ENCODE peak calls at places on chromosomes 6 and 20, in four cellular contexts. C, H, R and X are unnamed samples.
A peak's percentile ranks its signal among the peaks of the same experiment; 100 is the strongest.

GRCh38 chr6:31690231-31691077 is 9.6 kb upstream of the LY6G5C start:
- DNase-seq in C (peak; percentile 91), H (no peak), R (no peak), X (no peak)

GRCh38 chr6:120852293-120852849 is 481.9 kb downstream of the TBC1D32 start:
- DNase-seq in C (no peak), H (no peak), R (no peak), X (no peak)

GRCh38 chr20:21511850-21512633 is 1.8 kb downstream of the NKX2-2 start:
- DNase-seq in C (no peak), H (no peak), R (peak; percentile 65), X (no peak)

GRCh38 chr6:160060920-160061447 is 60.6 kb upstream of the SLC22A1 start:
- DNase-seq in C (no peak), H (no peak), R (no peak), X (no peak)

GRCh38 chr6:149852180-149852579 is 12.0 kb downstream of the LRP11 start:
- DNase-seq in C (no peak), H (peak; percentile 67), R (no peak), X (no peak)

GRCh38 chr6:168867247-168868102 is 386.2 kb downstream of the THBS2 start:
- DNase-seq in C (no peak), H (no peak), R (no peak), X (no peak)

GRCh38 chr6:138593100-138593877 is 94.0 kb upstream of the NHSL1 start:
- DNase-seq in C (no peak), H (peak; percentile 53), R (peak; percentile 46), X (no peak)

GRCh38 chr20:3808141-3808479 is 12.0 kb downstream of the CDC25B start:
- DNase-seq in C (no peak), H (peak; percentile 84), R (no peak), X (no peak)

GRCh38 chr6:118618676-118619377 is 32.6 kb downstream of the CEP85L start:
- DNase-seq in C (peak; percentile 36), H (peak; percentile 50), R (peak; percentile 28), X (no peak)
- TF ChIP-seq CTCF in C (peak; percentile 80), H (peak; percentile 81), R (peak; percentile 90), X (peak; percentile 86)

GRCh38 chr6:6105472-6106036 is 98.8 kb upstream of the NRN1 start:
- DNase-seq in C (no peak), H (no peak), R (no peak), X (no peak)
- TF ChIP-seq CTCF in C (no peak), H (no peak), R (peak; percentile 37), X (no peak)

DNA sequence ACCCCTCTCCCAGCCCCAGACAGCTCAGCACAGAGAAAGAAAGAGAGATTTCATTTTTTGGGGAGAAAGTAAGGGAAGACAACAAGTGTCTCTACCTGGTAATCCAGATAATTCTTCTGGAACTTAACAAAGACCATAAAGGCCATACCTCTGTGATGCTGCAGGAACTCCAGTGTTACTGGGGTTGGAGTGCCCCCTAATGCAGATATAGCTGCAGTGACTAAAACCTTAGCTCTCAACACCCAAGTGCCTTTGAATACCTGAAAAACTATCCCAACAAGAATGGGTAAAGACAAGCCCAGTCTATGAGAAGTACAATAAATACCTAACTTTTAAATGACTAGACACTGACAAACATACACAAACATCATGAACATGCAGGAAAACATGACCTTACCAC is 365.3 kb upstream of the PTCHD4 start:
- DNase-seq in C (no peak), H (no peak), R (no peak), X (no peak)
- TF ChIP-seq CTCF in C (peak; percentile 34), H (no peak), R (no peak), X (peak; percentile 10)

GRCh38 chr6:88629838-88630462 is 333.5 kb downstream of the RNGTT start:
- DNase-seq in C (no peak), H (no peak), R (no peak), X (no peak)
- TF ChIP-seq CTCF in C (peak; percentile 9), H (no peak), R (peak; percentile 49), X (peak; percentile 54)